ENCODE peak calls at places on chromosomes 16 and 17, in eight cellular contexts. K is stimulated activated CD4-positive, alpha-beta T cell treated with anti-CD3 and anti-CD28 coated beads, Interleukin-1b, Interleukin-23, amount 100 ng/mL, for 24 hours; I is T-helper 17 cell; F is lung microvascular endothelial cell; X is LHCN-M2; H is EL; Y is GM13976; V is T-helper 1 cell. N is an unnamed sample.

GRCh38 chr17:39671651-39672521 is 3.6 kb downstream of the PNMT start:
- DNase-seq in I (no peak), Y (no peak), K (no peak), V (no peak), H (peak; percentile 38), F (peak; percentile 70), X (peak; percentile 40), N (peak; percentile 61)

GRCh38 chr16:11128211-11129123 is 127.5 kb downstream of the SOCS1 start:
- DNase-seq in F (no peak), Y (no peak), H (peak; percentile 68), I (no peak), K (no peak), V (peak; percentile 62), X (peak; percentile 52), N (peak; percentile 71)

GRCh38 chr17:12727881-12728280 is 61.4 kb upstream of the ARHGAP44 start:
- DNase-seq in Y (no peak), I (no peak), V (no peak), K (no peak), H (peak; percentile 37), X (no peak), F (no peak), N (no peak)

GRCh38 chr17:39547713-39548478 is 59.8 kb downstream of the NEUROD2 start:
- DNase-seq in X (peak; percentile 33), K (peak; percentile 79), Y (peak; percentile 82), F (peak; percentile 69), I (peak; percentile 56), V (peak; percentile 55), H (peak; percentile 47), N (peak; percentile 70)

GRCh38 chr17:7651097-7651958 is 602 bp downstream of the ATP1B2 start:
- DNase-seq in Y (no peak), F (no peak), V (no peak), I (no peak), K (no peak), H (no peak), X (no peak), N (no peak)

GRCh38 chr17:5272313-5272712 is 9.8 kb upstream of the RABEP1 start:
- DNase-seq in Y (no peak), V (no peak), X (no peak), K (peak; percentile 2), H (no peak), I (no peak), F (no peak), N (no peak)

GRCh38 chr16:84845496-84846002 is 25.8 kb downstream of the CRISPLD2 start:
- DNase-seq in I (no peak), H (no peak), V (no peak), F (no peak), K (no peak), X (no peak), Y (no peak), N (no peak)

GRCh38 chr16:56457927-56458470 is 6.6 kb downstream of the OGFOD1 start:
- DNase-seq in X (no peak), I (no peak), F (no peak), H (no peak), V (no peak), Y (no peak), K (no peak), N (no peak)

GRCh38 chr16:26709175-26709574 is 357.6 kb upstream of the C16orf82 start:
- DNase-seq in F (no peak), H (no peak), I (no peak), X (no peak), K (no peak), V (no peak), Y (no peak), N (no peak)

GRCh38 chr17:41549596-41550039 is 21.5 kb upstream of the KRT19 start:
- DNase-seq in F (no peak), Y (no peak), V (no peak), X (no peak), H (no peak), K (no peak), I (no peak), N (no peak)

GRCh38 chr17:9247401-9247938 is 226.2 kb downstream of the NTN1 start:
- DNase-seq in V (no peak), I (no peak), K (no peak), F (no peak), X (no peak), H (no peak), Y (no peak), N (no peak)

GRCh38 chr17:63843387-63844292 is 1.2 kb upstream of the SMARCD2 start:
- DNase-seq in Y (peak; percentile 53), X (peak; percentile 81), F (peak; percentile 68), K (no peak), V (peak; percentile 66), I (no peak), H (peak; percentile 70), N (peak; percentile 70)

GRCh38 chr16:87707097-87707496 is 58.7 kb downstream of the KLHDC4 start:
- DNase-seq in F (no peak), I (no peak), X (no peak), V (no peak), Y (no peak), K (no peak), H (no peak), N (no peak)

GRCh38 chr17:503449-503700 is 150.8 kb upstream of the RPH3AL start:
- DNase-seq in F (no peak), V (no peak), X (no peak), I (no peak), H (no peak), Y (no peak), K (no peak), N (no peak)

GRCh38 chr17:7356779-7357178 is 1.8 kb downstream of the TMEM95 start:
- DNase-seq in X (no peak), F (no peak), Y (no peak), K (no peak), V (no peak), H (no peak), I (no peak), N (no peak)

GRCh38 chr16:3268294-3268693 is 11.9 kb upstream of the MEFV start:
- DNase-seq in F (no peak), K (no peak), H (no peak), Y (no peak), I (no peak), X (no peak), V (no peak), N (peak; percentile 49)

GRCh38 chr16:70647461-70648359 is 1.4 kb downstream of the IL34 start:
- DNase-seq in K (no peak), V (no peak), I (no peak), Y (no peak), X (no peak), F (no peak), H (no peak), N (no peak)

GRCh38 chr17:50112694-50113093 is 17.3 kb downstream of the SAMD14 start:
- DNase-seq in V (no peak), H (no peak), Y (no peak), F (no peak), K (no peak), X (no peak), I (no peak), N (peak; percentile 49)

GRCh38 chr17:42178817-42179216 is 2.1 kb downstream of the KCNH4 start:
- DNase-seq in Y (peak; percentile 74), V (peak; percentile 35), X (no peak), F (no peak), H (no peak), K (no peak), I (peak; percentile 21), N (no peak)

GRCh38 chr16:88421301-88421700 is 31.8 kb upstream of the ZFPM1 start:
- DNase-seq in K (no peak), X (no peak), Y (no peak), F (no peak), I (no peak), V (no peak), H (no peak), N (no peak)

GRCh38 chr17:10061131-10061581 is 137.2 kb downstream of the GAS7 start:
- DNase-seq in H (no peak), V (no peak), I (no peak), K (no peak), F (no peak), X (no peak), Y (no peak), N (peak; percentile 32)

GRCh38 chr16:4566144-4566543 is 10.0 kb downstream of the C16orf96 start:
- DNase-seq in X (no peak), I (no peak), V (no peak), H (no peak), Y (no peak), K (no peak), F (no peak), N (no peak)

GRCh38 chr17:50935201-50936124 is 69.3 kb upstream of the TOB1 start:
- DNase-seq in K (no peak), Y (no peak), I (no peak), X (peak; percentile 98), F (no peak), V (no peak), H (no peak), N (peak; percentile 98)

GRCh38 chr16:71572497-71573116 is 4.3 kb downstream of the TAT start:
- DNase-seq in F (no peak), H (no peak), I (no peak), X (no peak), V (no peak), Y (no peak), K (no peak), N (peak; percentile 35)

N was measured in adrenal gland.